ENCODE peak calls at places on chromosomes 6 and 20, in seven cellular contexts. O, C, V, Z, T, L and K are unnamed samples.

GRCh38 chr6:46057792-46058191 is 42.1 kb upstream of the CLIC5 start:
- DNase-seq in O (no peak), C (no peak), V (no peak), Z (no peak), T (no peak), L (no peak), K (no peak)

GRCh38 chr6:117677553-117678131 is 2.4 kb downstream of the NUS1 start:
- DNase-seq in O (no peak), C (no peak), V (no peak), Z (no peak), T (no peak), L (no peak), K (no peak)

GRCh38 chr20:20711413-20711812 is 1.0 kb downstream of the RALGAPA2 start:
- DNase-seq in O (no peak), C (no peak), V (no peak), Z (peak), T (no peak), L (no peak), K (no peak)

GRCh38 chr6:63487123-63487813 is 85.0 kb upstream of the LOC128125822 start:
- DNase-seq in O (no peak), C (no peak), V (no peak), Z (no peak), T (no peak), L (no peak), K (no peak)

GRCh38 chr20:44701116-44701865 is 13.9 kb upstream of the CCN5 start:
- DNase-seq in O (no peak), C (no peak), V (no peak), Z (no peak), T (no peak), L (peak), K (no peak)

GRCh38 chr20:38520261-38520660 is 47.6 kb downstream of the RALGAPB start:
- DNase-seq in O (no peak), C (no peak), V (no peak), Z (no peak), T (no peak), L (no peak), K (no peak)

GRCh38 chr6:163226836-163227485 is 187.6 kb upstream of the QKI start:
- DNase-seq in O (no peak), C (no peak), V (no peak), Z (no peak), T (no peak), L (no peak), K (no peak)

GRCh38 chr20:39070484-39071231 is 108.5 kb downstream of the DHX35 start:
- DNase-seq in O (peak), C (no peak), V (no peak), Z (peak), T (no peak), L (peak), K (no peak)

GRCh38 chr6:45946887-45947286 is 68.8 kb downstream of the CLIC5 start:
- DNase-seq in O (no peak), C (no peak), V (no peak), Z (no peak), T (no peak), L (no peak), K (no peak)

GRCh38 chr20:32823078-32823477 is 3.3 kb downstream of the MAPRE1 start:
- DNase-seq in O (no peak), C (no peak), V (no peak), Z (no peak), T (no peak), L (peak), K (no peak)

GRCh38 chr6:75210885-75211739 is 5.3 kb upstream of the COL12A1 start:
- DNase-seq in O (no peak), C (peak), V (peak), Z (peak), T (no peak), L (peak), K (peak)

GRCh38 chr6:360791-361373 is 30.7 kb upstream of the IRF4 start:
- DNase-seq in O (no peak), C (no peak), V (no peak), Z (no peak), T (no peak), L (no peak), K (no peak)

GRCh38 chr20:62782893-62783278 is 13.4 kb upstream of the MRGBP start:
- DNase-seq in O (no peak), C (no peak), V (no peak), Z (no peak), T (no peak), L (no peak), K (no peak)

GRCh38 chr20:56420940-56421688 is 9.1 kb downstream of the CASS4 start:
- DNase-seq in O (no peak), C (no peak), V (no peak), Z (no peak), T (no peak), L (no peak), K (no peak)

GRCh38 chr6:163170294-163170883 is 244.1 kb upstream of the QKI start:
- DNase-seq in O (no peak), C (peak), V (peak), Z (peak), T (no peak), L (no peak), K (no peak)

GRCh38 chr20:37939701-37940151 is 36.8 kb downstream of the VSTM2L start:
- DNase-seq in O (no peak), C (no peak), V (no peak), Z (no peak), T (no peak), L (no peak), K (no peak)

GRCh38 chr20:38885357-38885756 is 40.9 kb upstream of the FAM83D start:
- DNase-seq in O (no peak), C (no peak), V (no peak), Z (no peak), T (no peak), L (no peak), K (no peak)

GRCh38 chr6:106716966-106717365 is 87.6 kb downstream of the QRSL1 start:
- DNase-seq in O (no peak), C (no peak), V (no peak), Z (no peak), T (no peak), L (no peak), K (no peak)

GRCh38 chr20:47320990-47321805 is 35.3 kb downstream of the ZMYND8 start:
- DNase-seq in O (no peak), C (no peak), V (no peak), Z (no peak), T (no peak), L (peak), K (no peak)

GRCh38 chr20:61251529-61252393 is at the start of gene CDH4:
- DNase-seq in O (no peak), C (peak), V (no peak), Z (no peak), T (no peak), L (no peak), K (no peak)

GRCh38 chr6:125835221-125835744 is 44.5 kb downstream of the NCOA7 start:
- DNase-seq in O (no peak), C (no peak), V (no peak), Z (peak), T (no peak), L (no peak), K (no peak)

GRCh38 chr6:81865712-81866111 is 113.2 kb upstream of the TENT5A start:
- DNase-seq in O (no peak), C (no peak), V (no peak), Z (peak), T (no peak), L (peak), K (no peak)

GRCh38 chr6:134994431-134994830 is 44.5 kb upstream of the ALDH8A1 start:
- DNase-seq in O (no peak), C (no peak), V (no peak), Z (no peak), T (no peak), L (no peak), K (no peak)

GRCh38 chr20:17518339-17519052 is 12.7 kb downstream of the BFSP1 start:
- DNase-seq in O (no peak), C (peak), V (peak), Z (no peak), T (no peak), L (no peak), K (no peak)

GRCh38 chr6:140744648-140745320 is 1370.3 kb upstream of the CITED2 start:
- DNase-seq in O (no peak), C (no peak), V (no peak), Z (no peak), T (no peak), L (no peak), K (no peak)

GRCh38 chr20:59040682-59041081 is 1.9 kb downstream of the PRELID3B start:
- DNase-seq in O (no peak), C (no peak), V (no peak), Z (no peak), T (no peak), L (no peak), K (no peak)

GRCh38 chr6:132830236-132830799 is 15.9 kb downstream of the RPS12 start:
- DNase-seq in O (no peak), C (peak), V (no peak), Z (peak), T (no peak), L (peak), K (no peak)

GRCh38 chr6:129498950-129499870 is 210.8 kb downstream of the ARHGAP18 start:
- DNase-seq in O (peak), C (peak), V (peak), Z (peak), T (no peak), L (peak), K (peak)

GRCh38 chr20:47198996-47199552 is 157.4 kb downstream of the ZMYND8 start:
- DNase-seq in O (no peak), C (no peak), V (no peak), Z (no peak), T (no peak), L (no peak), K (no peak)

GRCh38 chr20:38109025-38109541 is 56.0 kb downstream of the TGM2 start:
- DNase-seq in O (no peak), C (peak), V (no peak), Z (no peak), T (no peak), L (no peak), K (no peak)

GRCh38 chr20:64035933-64036345 is at the start of gene C20orf204:
- DNase-seq in O (no peak), C (no peak), V (no peak), Z (no peak), T (no peak), L (peak), K (no peak)

GRCh38 chr6:44071670-44072451 is 55.4 kb downstream of the MRPL14 start:
- DNase-seq in O (no peak), C (no peak), V (no peak), Z (peak), T (no peak), L (no peak), K (no peak)

GRCh38 chr6:91185072-91185471 is 598.2 kb upstream of the MAP3K7 start:
- DNase-seq in O (no peak), C (no peak), V (no peak), Z (no peak), T (no peak), L (no peak), K (no peak)

GRCh38 chr6:69601132-69601531 is 195.7 kb downstream of the LMBRD1 start:
- DNase-seq in O (no peak), C (peak), V (no peak), Z (no peak), T (no peak), L (no peak), K (no peak)

GRCh38 chr6:2351807-2352431 is 106.5 kb upstream of the GMDS start:
- DNase-seq in O (no peak), C (no peak), V (no peak), Z (no peak), T (no peak), L (no peak), K (no peak)

GRCh38 chr6:163773646-163774045 is 359.1 kb downstream of the QKI start:
- DNase-seq in O (no peak), C (no peak), V (no peak), Z (no peak), T (no peak), L (no peak), K (no peak)

GRCh38 chr6:33254591-33254990 is 17.1 kb downstream of the VPS52 start:
- DNase-seq in O (no peak), C (no peak), V (no peak), Z (no peak), T (no peak), L (no peak), K (no peak)

GRCh38 chr20:60054716-60055371 is 96.6 kb downstream of the CDH26 start:
- DNase-seq in O (no peak), C (no peak), V (no peak), Z (no peak), T (no peak), L (no peak), K (no peak)

GRCh38 chr20:60055740-60056139 is 97.5 kb downstream of the CDH26 start:
- DNase-seq in O (no peak), C (no peak), V (no peak), Z (no peak), T (peak), L (no peak), K (no peak)

GRCh38 chr20:60053813-60054190 is 95.6 kb downstream of the CDH26 start:
- DNase-seq in O (no peak), C (no peak), V (no peak), Z (no peak), T (no peak), L (no peak), K (no peak)

GRCh38 chr20:60052322-60052721 is 94.1 kb downstream of the CDH26 start:
- DNase-seq in O (no peak), C (no peak), V (no peak), Z (no peak), T (no peak), L (no peak), K (no peak)

DNA sequence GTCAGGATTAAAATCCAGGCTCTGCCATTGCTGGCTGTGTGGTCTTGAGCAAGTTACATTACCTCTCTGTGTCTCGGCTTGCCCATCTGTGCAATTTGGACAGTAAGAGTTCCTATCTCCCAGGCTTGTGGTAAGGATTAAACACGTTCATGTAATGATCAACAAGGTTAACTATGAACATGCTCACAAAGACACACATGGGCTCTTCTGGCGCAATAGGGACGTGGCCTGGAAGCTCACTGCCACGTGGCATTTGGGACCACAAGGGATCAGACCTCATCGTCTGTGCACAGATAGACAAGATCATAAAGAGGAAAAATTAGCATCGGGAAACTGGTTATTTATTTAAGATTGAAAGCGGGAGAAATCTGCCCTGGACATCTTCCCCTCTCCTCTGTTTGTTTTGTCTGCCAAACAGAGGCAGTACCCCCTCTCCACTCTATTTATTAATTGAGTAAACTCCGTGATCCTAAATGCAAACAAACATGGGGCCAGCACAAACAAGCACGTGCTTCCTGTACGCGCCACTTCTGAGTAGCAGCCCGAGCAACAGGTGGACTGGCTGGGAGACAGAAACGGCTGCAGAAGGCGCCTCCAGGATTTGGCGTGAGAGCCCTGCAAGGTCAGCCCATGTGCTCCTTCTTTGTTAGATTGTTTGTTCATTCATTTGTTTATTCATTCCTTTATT is 95.0 kb downstream of the CDH26 start:
- DNase-seq in O (no peak), C (no peak), V (no peak), Z (no peak), T (no peak), L (peak), K (no peak)
- TF ChIP-seq POLR2AphosphoS5 in O (no peak), C (no peak), V (no peak), Z (no peak), T (no peak), L (no peak), K (no peak)

DNA sequence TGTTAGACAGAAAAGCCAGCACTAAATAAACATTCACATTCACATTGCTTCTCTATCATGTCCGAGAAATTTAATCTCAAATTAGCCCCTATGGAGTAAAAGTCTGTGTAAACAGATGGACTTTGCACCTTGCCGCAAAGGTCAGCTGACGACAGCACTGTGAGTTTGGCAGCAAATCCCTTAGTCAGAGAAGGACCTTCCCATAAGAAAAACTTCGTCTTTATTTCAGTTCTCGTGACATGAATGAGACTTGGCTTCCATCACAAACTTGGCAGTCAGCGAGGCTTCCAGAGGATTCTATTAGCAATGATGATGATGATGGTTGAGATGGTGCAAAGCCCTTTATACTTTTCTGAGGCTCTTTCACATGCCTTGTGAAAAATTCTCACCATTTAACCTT is 133.7 kb upstream of the IFNGR1 start:
- DNase-seq in O (no peak), C (no peak), V (no peak), Z (no peak), T (no peak), L (peak), K (no peak)
- H3K9ac ChIP-seq in O (no peak), C (no peak), V (no peak), Z (no peak), T (no peak), L (peak), K (no peak)

DNA sequence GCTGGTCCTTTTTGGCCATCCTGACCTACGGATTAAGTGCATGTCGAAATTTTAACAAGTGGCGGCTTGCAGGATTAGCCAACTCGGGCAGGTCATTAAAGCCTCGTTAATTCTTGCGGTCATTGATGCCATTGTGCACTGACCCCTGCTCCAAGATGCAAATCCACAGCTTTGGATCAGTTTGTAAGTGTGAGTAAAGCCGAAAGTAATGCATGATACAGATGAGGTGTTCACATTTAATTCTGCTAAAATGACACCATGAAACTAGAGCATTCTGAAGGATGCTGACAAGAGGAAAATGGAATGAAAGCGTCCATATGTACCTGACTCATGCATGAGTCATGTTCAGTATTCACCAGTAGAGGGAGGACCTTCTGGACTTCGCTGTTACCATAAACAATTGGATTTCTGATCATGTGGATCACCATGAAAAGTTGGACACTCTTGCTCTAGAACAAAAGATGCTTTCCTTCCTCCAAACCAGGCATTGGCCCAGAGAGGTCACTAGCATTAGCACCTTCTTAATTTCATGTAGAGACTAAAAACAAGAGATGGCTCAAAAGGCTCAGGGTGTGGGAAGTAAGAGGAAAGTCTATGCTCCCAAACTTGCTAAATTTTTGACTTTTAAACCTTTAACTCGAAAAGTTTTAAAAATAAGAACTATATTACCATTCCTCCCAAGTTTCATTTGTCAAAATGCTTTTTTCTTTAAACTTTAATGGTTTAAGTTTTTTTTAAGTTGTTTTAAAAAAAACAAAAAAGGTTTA is 48.0 kb downstream of the MUC22 start:
- DNase-seq in O (peak), C (peak), V (peak), Z (peak), T (no peak), L (peak), K (no peak)
- TF ChIP-seq POLR2AphosphoS5 in O (no peak), C (peak), V (no peak), Z (no peak), T (no peak), L (no peak), K (no peak)

DNA sequence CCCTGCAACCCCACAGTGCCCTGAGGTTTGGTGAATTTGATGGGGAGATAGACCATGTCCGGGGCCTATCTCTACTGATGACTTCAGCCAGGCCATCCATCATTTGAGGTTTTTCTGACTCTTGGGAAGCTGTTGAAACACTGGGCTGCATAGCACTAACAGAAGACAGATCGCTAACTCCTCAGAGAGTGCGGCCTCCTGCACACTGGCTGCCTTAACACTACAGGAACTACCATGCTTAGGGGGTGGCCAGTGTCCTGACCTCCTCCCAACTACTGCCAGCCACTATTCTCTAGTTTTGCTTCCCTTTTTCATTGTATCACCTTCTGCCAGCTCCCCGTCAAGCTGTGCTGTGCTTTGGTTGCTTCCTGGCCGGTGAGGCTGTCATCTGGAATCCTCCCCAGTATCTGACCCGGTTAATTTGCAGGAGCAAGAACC is 57.1 kb upstream of the TRAF3IP2 start:
- DNase-seq in O (no peak), C (peak), V (no peak), Z (no peak), T (no peak), L (no peak), K (no peak)
- H3K9ac ChIP-seq in O (no peak), C (no peak), V (no peak), Z (no peak), T (no peak), L (no peak), K (no peak)

DNA sequence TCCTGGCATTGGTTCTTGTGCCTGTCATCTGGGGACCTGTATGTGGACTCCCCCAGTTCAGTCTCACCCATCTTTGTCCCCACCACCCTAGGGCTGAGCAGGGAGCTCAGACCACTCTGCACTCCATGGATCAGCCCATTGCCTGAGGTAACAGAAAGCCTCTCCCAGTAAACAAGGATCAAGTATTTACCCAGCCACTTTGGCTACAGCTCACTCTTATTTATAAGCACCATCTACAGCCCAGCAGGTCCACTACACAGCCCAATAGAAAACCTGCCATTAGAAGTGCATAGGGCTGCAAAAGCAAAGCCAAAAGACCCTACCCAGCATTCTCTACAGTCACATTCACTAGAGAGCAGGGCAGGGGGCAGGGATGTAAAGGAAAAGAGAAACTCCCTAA is 335.0 kb upstream of the SYNCRIP start:
- DNase-seq in O (no peak), C (no peak), V (no peak), Z (no peak), T (no peak), L (no peak), K (no peak)
- TF ChIP-seq POLR2AphosphoS5 in O (no peak), C (no peak), V (no peak), Z (no peak), T (no peak), L (no peak), K (no peak)